ENCODE peak calls at places on chromosome 22, in five cellular contexts. One of them, this sample, is unnamed.

GRCh38 chr22:48824673-48825651 is 1002.7 kb downstream of the BRD1 start:
- DNase-seq in body of pancreas: no peak
- DNase-seq in colonic mucosa: no peak
- DNase-seq in omental fat pad: no peak
- DNase-seq in AG09319: no peak
- DNase-seq in this sample: no peak

GRCh38 chr22:19011075-19011474 is 75.0 kb upstream of the PRODH start:
- DNase-seq in body of pancreas: no peak
- DNase-seq in colonic mucosa: no peak
- DNase-seq in omental fat pad: no peak
- DNase-seq in AG09319: no peak
- DNase-seq in this sample: no peak

GRCh38 chr22:48955351-48956311 is 872.0 kb downstream of the BRD1 start:
- DNase-seq in body of pancreas: no peak
- DNase-seq in colonic mucosa: peak; percentile 1
- DNase-seq in omental fat pad: no peak
- DNase-seq in AG09319: no peak
- DNase-seq in this sample: peak; percentile 82

GRCh38 chr22:46044718-46045458 is 67.9 kb upstream of the WNT7B start:
- DNase-seq in body of pancreas: peak; percentile 61
- DNase-seq in colonic mucosa: no peak
- DNase-seq in omental fat pad: peak; percentile 23
- DNase-seq in AG09319: no peak
- DNase-seq in this sample: no peak

GRCh38 chr22:16774911-16775529 is 50.2 kb downstream of the XKR3 start:
- DNase-seq in body of pancreas: no peak
- DNase-seq in colonic mucosa: no peak
- DNase-seq in omental fat pad: no peak
- DNase-seq in AG09319: no peak
- DNase-seq in this sample: no peak

GRCh38 chr22:36546932-36547331 is 18.0 kb upstream of the EIF3D start:
- DNase-seq in body of pancreas: no peak
- DNase-seq in colonic mucosa: no peak
- DNase-seq in omental fat pad: no peak
- DNase-seq in AG09319: no peak
- DNase-seq in this sample: no peak

GRCh38 chr22:49971232-49972162 is 10.9 kb downstream of the PIM3 start:
- DNase-seq in body of pancreas: peak; percentile 76
- DNase-seq in colonic mucosa: peak; percentile 87
- DNase-seq in omental fat pad: peak; percentile 58
- DNase-seq in AG09319: no peak
- DNase-seq in this sample: no peak

GRCh38 chr22:23827351-23827995 is 11.3 kb downstream of the DERL3 start:
- DNase-seq in body of pancreas: no peak
- DNase-seq in colonic mucosa: no peak
- DNase-seq in omental fat pad: no peak
- DNase-seq in AG09319: no peak
- DNase-seq in this sample: no peak

GRCh38 chr22:41668971-41669911 is 19.4 kb downstream of the SNU13 start:
- DNase-seq in body of pancreas: no peak
- DNase-seq in colonic mucosa: no peak
- DNase-seq in omental fat pad: peak; percentile 18
- DNase-seq in AG09319: peak; percentile 28
- DNase-seq in this sample: no peak

GRCh38 chr22:42697542-42698013 is 23.1 kb downstream of the A4GALT start:
- DNase-seq in body of pancreas: peak; percentile 75
- DNase-seq in colonic mucosa: peak; percentile 56
- DNase-seq in omental fat pad: no peak
- DNase-seq in AG09319: no peak
- DNase-seq in this sample: peak; percentile 89

GRCh38 chr22:37164535-37164887 is 14.8 kb upstream of the IL2RB start:
- DNase-seq in body of pancreas: no peak
- DNase-seq in colonic mucosa: no peak
- DNase-seq in omental fat pad: no peak
- DNase-seq in AG09319: no peak
- DNase-seq in this sample: no peak

GRCh38 chr22:27780161-27780575 is 21.4 kb downstream of the MN1 start:
- DNase-seq in body of pancreas: no peak
- DNase-seq in colonic mucosa: no peak
- DNase-seq in omental fat pad: no peak
- DNase-seq in AG09319: no peak
- DNase-seq in this sample: no peak

GRCh38 chr22:42887523-42888507 is 30.7 kb upstream of the ARFGAP3 start:
- DNase-seq in body of pancreas: peak; percentile 91
- DNase-seq in colonic mucosa: peak; percentile 93
- DNase-seq in omental fat pad: no peak
- DNase-seq in AG09319: no peak
- DNase-seq in this sample: no peak

GRCh38 chr22:25013634-25014033 is 61.1 kb downstream of the KIAA1671 start:
- DNase-seq in body of pancreas: no peak
- DNase-seq in colonic mucosa: peak; percentile 87
- DNase-seq in omental fat pad: no peak
- DNase-seq in AG09319: no peak
- DNase-seq in this sample: no peak

GRCh38 chr22:23315341-23315917 is 135.1 kb downstream of the BCR start:
- DNase-seq in body of pancreas: peak; percentile 76
- DNase-seq in colonic mucosa: peak; percentile 60
- DNase-seq in omental fat pad: peak; percentile 48
- DNase-seq in AG09319: peak; percentile 4
- DNase-seq in this sample: peak; percentile 90

GRCh38 chr22:37676691-37677627 is 1.5 kb downstream of the LGALS1 start:
- DNase-seq in body of pancreas: peak; percentile 91
- DNase-seq in colonic mucosa: peak; percentile 94
- DNase-seq in omental fat pad: peak; percentile 94
- DNase-seq in AG09319: peak; percentile 97
- DNase-seq in this sample: peak; percentile 95

GRCh38 chr22:45717787-45718186 is 46.2 kb downstream of the ATXN10 start:
- DNase-seq in body of pancreas: no peak
- DNase-seq in colonic mucosa: no peak
- DNase-seq in omental fat pad: no peak
- DNase-seq in AG09319: no peak
- DNase-seq in this sample: no peak

GRCh38 chr22:24423519-24424000 is 3.8 kb upstream of the ADORA2A start:
- DNase-seq in body of pancreas: peak; percentile 60
- DNase-seq in colonic mucosa: peak; percentile 60
- DNase-seq in omental fat pad: no peak
- DNase-seq in AG09319: no peak
- DNase-seq in this sample: peak; percentile 90

GRCh38 chr22:27391092-27391770 is 410.3 kb downstream of the MN1 start:
- DNase-seq in body of pancreas: peak; percentile 50
- DNase-seq in colonic mucosa: no peak
- DNase-seq in omental fat pad: no peak
- DNase-seq in AG09319: no peak
- DNase-seq in this sample: no peak

GRCh38 chr22:16651217-16651616 is 58.6 kb upstream of the CCT8L2 start:
- DNase-seq in body of pancreas: no peak
- DNase-seq in colonic mucosa: no peak
- DNase-seq in omental fat pad: no peak
- DNase-seq in AG09319: no peak
- DNase-seq in this sample: no peak

GRCh38 chr22:49156662-49157285 is 670.9 kb downstream of the BRD1 start:
- DNase-seq in body of pancreas: peak; percentile 83
- DNase-seq in colonic mucosa: peak; percentile 30
- DNase-seq in omental fat pad: no peak
- DNase-seq in AG09319: no peak
- DNase-seq in this sample: no peak

GRCh38 chr22:20019661-20020532 is 1.0 kb upstream of the TANGO2 start:
- DNase-seq in body of pancreas: peak; percentile 5
- DNase-seq in colonic mucosa: no peak
- DNase-seq in omental fat pad: no peak
- DNase-seq in AG09319: no peak
- DNase-seq in this sample: no peak

GRCh38 chr22:20022231-20023069 is 1.5 kb downstream of the TANGO2 start:
- DNase-seq in body of pancreas: no peak
- DNase-seq in colonic mucosa: no peak
- DNase-seq in omental fat pad: no peak
- DNase-seq in AG09319: no peak
- DNase-seq in this sample: no peak

GRCh38 chr22:20023214-20023613 is 2.3 kb downstream of the TANGO2 start:
- DNase-seq in body of pancreas: no peak
- DNase-seq in colonic mucosa: no peak
- DNase-seq in omental fat pad: no peak
- DNase-seq in AG09319: no peak
- DNase-seq in this sample: no peak

GRCh38 chr22:20020533-20021195 is at the start of gene TANGO2:
- DNase-seq in body of pancreas: peak; percentile 96
- DNase-seq in colonic mucosa: peak; percentile 92
- DNase-seq in omental fat pad: peak; percentile 67
- DNase-seq in AG09319: peak; percentile 70
- DNase-seq in this sample: peak; percentile 98

DNA sequence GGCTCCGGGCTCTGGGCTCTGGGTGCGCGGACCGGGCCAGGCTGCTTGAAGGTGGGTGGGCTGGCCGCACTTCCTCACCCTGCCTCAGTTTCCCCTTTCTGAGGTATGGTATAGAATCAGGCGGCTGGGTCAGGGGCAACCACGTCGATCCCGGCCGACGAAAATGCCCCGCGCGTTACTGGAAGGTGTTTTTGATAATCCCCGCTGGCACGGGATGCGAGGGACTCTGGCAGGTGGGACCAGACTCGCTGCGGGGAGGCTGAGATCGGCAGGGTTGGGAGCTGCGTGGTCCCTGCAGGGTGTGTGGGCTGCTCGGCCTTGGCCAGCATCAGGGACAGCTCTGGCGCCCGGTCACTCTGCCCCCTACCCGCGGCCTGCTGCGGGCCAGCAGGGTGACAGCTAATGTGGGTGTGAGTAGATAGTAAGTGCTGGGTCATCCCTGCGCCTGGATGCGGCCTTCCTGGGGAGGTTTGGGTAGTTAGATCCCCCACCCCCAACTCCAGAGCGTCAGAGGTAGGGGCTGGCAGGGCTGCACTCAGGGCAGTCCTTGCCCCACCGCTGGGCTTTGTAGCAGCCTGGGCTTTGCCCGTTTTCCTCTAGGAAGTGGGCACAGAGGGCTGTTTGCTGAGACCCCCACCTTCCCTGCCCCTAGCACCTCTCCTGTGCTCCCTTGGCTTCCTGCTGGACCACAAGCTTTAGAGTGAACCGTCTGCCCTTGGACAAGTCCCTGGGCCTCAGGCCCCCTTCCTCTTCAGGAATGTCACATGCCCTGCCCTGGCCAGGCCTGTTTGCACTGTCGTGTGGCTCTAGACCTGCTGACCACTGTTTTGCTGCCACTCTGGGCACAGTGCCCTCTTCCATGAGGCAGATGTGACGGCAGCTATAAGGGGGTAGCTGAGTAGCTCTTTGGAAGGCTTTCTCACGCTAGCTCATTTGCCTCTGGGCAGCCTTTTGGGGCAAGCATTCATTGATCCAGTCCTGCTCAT is 579 bp downstream of the TANGO2 start:
- DNase-seq in body of pancreas: peak; percentile 77
- DNase-seq in colonic mucosa: peak; percentile 47
- DNase-seq in omental fat pad: no peak
- DNase-seq in AG09319: peak; percentile 25
- DNase-seq in this sample: no peak
- TF ChIP-seq CTCF in body of pancreas: no peak
- TF ChIP-seq CTCF in colonic mucosa: no peak
- TF ChIP-seq CTCF in omental fat pad: no peak
- TF ChIP-seq CTCF in AG09319: no peak
- TF ChIP-seq CTCF in this sample: no peak

GRCh38 chr22:20589614-20590476 is 82.4 kb downstream of the MED15 start:
- DNase-seq in body of pancreas: no peak
- DNase-seq in colonic mucosa: no peak
- DNase-seq in omental fat pad: no peak
- DNase-seq in AG09319: no peak
- DNase-seq in this sample: no peak

GRCh38 chr22:20591295-20591645 is 83.9 kb downstream of the MED15 start:
- DNase-seq in body of pancreas: no peak
- DNase-seq in colonic mucosa: no peak
- DNase-seq in omental fat pad: no peak
- DNase-seq in AG09319: no peak
- DNase-seq in this sample: no peak

GRCh38 chr22:20590477-20591294 is 83.3 kb downstream of the MED15 start:
- DNase-seq in body of pancreas: no peak
- DNase-seq in colonic mucosa: no peak
- DNase-seq in omental fat pad: no peak
- DNase-seq in AG09319: no peak
- DNase-seq in this sample: no peak

GRCh38 chr22:20588843-20589581 is 81.6 kb downstream of the MED15 start:
- DNase-seq in body of pancreas: no peak
- DNase-seq in colonic mucosa: no peak
- DNase-seq in omental fat pad: no peak
- DNase-seq in AG09319: no peak
- DNase-seq in this sample: no peak

GRCh38 chr22:20591660-20592310 is 84.4 kb downstream of the MED15 start:
- DNase-seq in body of pancreas: no peak
- DNase-seq in colonic mucosa: no peak
- DNase-seq in omental fat pad: no peak
- DNase-seq in AG09319: no peak
- DNase-seq in this sample: no peak
- TF ChIP-seq CTCF in body of pancreas: no peak
- TF ChIP-seq CTCF in colonic mucosa: no peak
- TF ChIP-seq CTCF in omental fat pad: no peak
- TF ChIP-seq CTCF in AG09319: no peak
- TF ChIP-seq CTCF in this sample: no peak

GRCh38 chr22:20173246-20173645 is 22.4 kb upstream of the CCDC188 start:
- DNase-seq in body of pancreas: no peak
- DNase-seq in colonic mucosa: no peak
- DNase-seq in omental fat pad: no peak
- DNase-seq in AG09319: no peak
- DNase-seq in this sample: no peak

GRCh38 chr22:20172038-20172613 is 21.3 kb upstream of the CCDC188 start:
- DNase-seq in body of pancreas: no peak
- DNase-seq in colonic mucosa: no peak
- DNase-seq in omental fat pad: no peak
- DNase-seq in AG09319: no peak
- DNase-seq in this sample: no peak

GRCh38 chr22:20170170-20170569 is 19.3 kb upstream of the CCDC188 start:
- DNase-seq in body of pancreas: no peak
- DNase-seq in colonic mucosa: no peak
- DNase-seq in omental fat pad: no peak
- DNase-seq in AG09319: no peak
- DNase-seq in this sample: no peak

GRCh38 chr22:20169253-20169822 is 18.5 kb upstream of the CCDC188 start:
- DNase-seq in body of pancreas: no peak
- DNase-seq in colonic mucosa: no peak
- DNase-seq in omental fat pad: no peak
- DNase-seq in AG09319: no peak
- DNase-seq in this sample: no peak

GRCh38 chr22:20171288-20172037 is 20.6 kb upstream of the CCDC188 start:
- DNase-seq in body of pancreas: no peak
- DNase-seq in colonic mucosa: no peak
- DNase-seq in omental fat pad: no peak
- DNase-seq in AG09319: no peak
- DNase-seq in this sample: no peak
- TF ChIP-seq CTCF in body of pancreas: no peak
- TF ChIP-seq CTCF in colonic mucosa: no peak
- TF ChIP-seq CTCF in omental fat pad: no peak
- TF ChIP-seq CTCF in AG09319: no peak
- TF ChIP-seq CTCF in this sample: no peak

DNA sequence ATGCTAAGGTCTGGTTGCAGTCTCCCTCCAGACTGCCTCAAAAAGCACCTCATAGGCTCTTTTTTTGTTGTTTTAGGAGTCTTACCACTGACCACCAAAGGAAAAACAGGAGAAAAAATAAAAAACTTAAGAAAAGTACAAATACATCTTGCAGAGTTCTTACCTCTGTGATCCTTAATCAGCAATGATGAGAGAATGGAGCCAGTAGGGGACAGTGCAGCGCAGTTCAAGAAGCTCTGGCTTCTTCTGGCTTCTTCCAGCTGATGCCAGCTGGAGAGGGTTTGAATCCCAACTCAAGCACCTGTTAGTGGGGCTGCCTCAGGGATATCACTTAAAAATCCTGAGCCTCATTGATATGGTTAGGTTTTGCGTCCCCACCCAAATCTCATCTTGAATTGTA is 223.3 kb upstream of the ISX start:
- DNase-seq in body of pancreas: no peak
- DNase-seq in colonic mucosa: no peak
- DNase-seq in omental fat pad: no peak
- DNase-seq in AG09319: no peak
- DNase-seq in this sample: no peak
- TF ChIP-seq CTCF in body of pancreas: no peak
- TF ChIP-seq CTCF in colonic mucosa: no peak
- TF ChIP-seq CTCF in omental fat pad: no peak
- TF ChIP-seq CTCF in AG09319: no peak
- TF ChIP-seq CTCF in this sample: no peak

This sample was measured in osteocyte.